ENCODE peak calls at places on chromosomes 13 and 19, in four cellular contexts. V, S, T and K are unnamed samples.

GRCh38 chr13:97367016-97367415 is 67.0 kb upstream of the RAP2A start:
- DNase-seq in V (no peak), S (no peak), T (no peak), K (no peak)

GRCh38 chr19:55486971-55487883 is 1.0 kb upstream of the SSC5D start:
- DNase-seq in V (peak; percentile 80), S (peak; percentile 57), T (peak; percentile 81), K (peak; percentile 87)

GRCh38 chr19:9869008-9869617 is 34.0 kb downstream of the PIN1 start:
- DNase-seq in V (no peak), S (no peak), T (no peak), K (no peak)

GRCh38 chr13:31631071-31631470 is 108.3 kb upstream of the RXFP2 start:
- DNase-seq in V (no peak), S (no peak), T (no peak), K (no peak)

GRCh38 chr13:50074843-50075242 is 59.6 kb downstream of the KCNRG start:
- DNase-seq in V (no peak), S (no peak), T (no peak), K (no peak)

GRCh38 chr13:66365101-66365500 is 865.0 kb downstream of the PCDH9 start:
- DNase-seq in V (no peak), S (no peak), T (no peak), K (no peak)

GRCh38 chr13:40189885-40190655 is 476.4 kb downstream of the FOXO1 start:
- DNase-seq in V (no peak), S (no peak), T (no peak), K (no peak)

GRCh38 chr19:15701757-15702589 is 25.9 kb upstream of the OR10H2 start:
- DNase-seq in V (no peak), S (no peak), T (no peak), K (no peak)

GRCh38 chr13:114318624-114319023 is 4.3 kb downstream of the CHAMP1 start:
- DNase-seq in V (no peak), S (no peak), T (no peak), K (no peak)

GRCh38 chr13:34931572-34931971 is 10.5 kb upstream of the NBEA start:
- DNase-seq in V (no peak), S (no peak), T (no peak), K (no peak)

GRCh38 chr19:5903502-5904301 is at the start of gene NDUFA11:
- DNase-seq in V (peak; percentile 99), S (peak; percentile 99), T (peak; percentile 97), K (peak; percentile 98)

GRCh38 chr13:95160112-95160906 is 140.9 kb downstream of the ABCC4 start:
- DNase-seq in V (no peak), S (no peak), T (no peak), K (no peak)

GRCh38 chr13:50800091-50800739 is 43.3 kb downstream of the DLEU7 start:
- DNase-seq in V (no peak), S (no peak), T (no peak), K (no peak)

GRCh38 chr13:80196756-80197155 is 144.2 kb downstream of the SPRY2 start:
- DNase-seq in V (no peak), S (no peak), T (no peak), K (no peak)

GRCh38 chr19:2983351-2984195 is 6.2 kb downstream of the TLE6 start:
- DNase-seq in V (peak; percentile 67), S (peak; percentile 37), T (peak; percentile 99), K (no peak)
- TF ChIP-seq CTCF in V (no peak), S (no peak), T (no peak), K (no peak)

GRCh38 chr13:111531505-111531904 is 211.1 kb downstream of the TEX29 start:
- DNase-seq in V (no peak), S (no peak), T (no peak), K (no peak)
- TF ChIP-seq CTCF in V (no peak), S (no peak), T (peak; percentile 41), K (no peak)

GRCh38 chr19:45163751-45164150 is 3.0 kb upstream of the NKPD1 start:
- DNase-seq in V (no peak), S (no peak), T (no peak), K (no peak)

GRCh38 chr19:45166723-45167252 is 6.0 kb upstream of the NKPD1 start:
- DNase-seq in V (no peak), S (no peak), T (no peak), K (no peak)

GRCh38 chr19:45163156-45163555 is 2.4 kb upstream of the NKPD1 start:
- DNase-seq in V (no peak), S (no peak), T (no peak), K (peak; percentile 69)

GRCh38 chr19:45162464-45163143 is 1.8 kb upstream of the NKPD1 start:
- DNase-seq in V (no peak), S (no peak), T (no peak), K (no peak)

GRCh38 chr19:45164577-45165335 is 4.0 kb upstream of the NKPD1 start:
- DNase-seq in V (peak; percentile 47), S (no peak), T (no peak), K (peak; percentile 85)
- TF ChIP-seq CTCF in V (no peak), S (no peak), T (no peak), K (no peak)

DNA sequence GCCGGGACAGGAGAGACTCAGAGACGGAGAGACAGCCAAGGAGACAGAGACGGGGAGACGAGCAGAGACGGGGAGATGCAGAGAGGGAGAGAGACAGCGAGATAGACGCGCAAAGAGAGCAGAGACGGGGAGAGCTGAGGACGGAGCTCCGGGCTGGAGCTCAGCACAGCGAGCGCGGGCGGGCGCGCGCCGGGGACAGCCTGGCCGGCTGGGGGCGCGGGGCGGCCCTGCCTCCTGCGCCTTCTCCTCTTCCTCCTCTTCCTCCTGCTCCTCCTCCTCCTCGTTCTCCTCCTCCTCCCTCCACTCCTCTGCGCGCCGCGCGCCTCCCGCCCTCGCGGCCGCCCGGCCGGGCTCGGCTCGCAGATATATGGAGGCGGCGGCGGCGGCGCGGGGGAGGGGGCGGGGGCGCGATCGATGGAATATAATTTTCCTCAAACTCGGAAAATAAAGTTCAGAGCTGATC is at the start of gene ERFL:
- DNase-seq in V (no peak), S (no peak), T (no peak), K (no peak)
- TF ChIP-seq CTCF in V (no peak), S (no peak), T (no peak), K (no peak)

DNA sequence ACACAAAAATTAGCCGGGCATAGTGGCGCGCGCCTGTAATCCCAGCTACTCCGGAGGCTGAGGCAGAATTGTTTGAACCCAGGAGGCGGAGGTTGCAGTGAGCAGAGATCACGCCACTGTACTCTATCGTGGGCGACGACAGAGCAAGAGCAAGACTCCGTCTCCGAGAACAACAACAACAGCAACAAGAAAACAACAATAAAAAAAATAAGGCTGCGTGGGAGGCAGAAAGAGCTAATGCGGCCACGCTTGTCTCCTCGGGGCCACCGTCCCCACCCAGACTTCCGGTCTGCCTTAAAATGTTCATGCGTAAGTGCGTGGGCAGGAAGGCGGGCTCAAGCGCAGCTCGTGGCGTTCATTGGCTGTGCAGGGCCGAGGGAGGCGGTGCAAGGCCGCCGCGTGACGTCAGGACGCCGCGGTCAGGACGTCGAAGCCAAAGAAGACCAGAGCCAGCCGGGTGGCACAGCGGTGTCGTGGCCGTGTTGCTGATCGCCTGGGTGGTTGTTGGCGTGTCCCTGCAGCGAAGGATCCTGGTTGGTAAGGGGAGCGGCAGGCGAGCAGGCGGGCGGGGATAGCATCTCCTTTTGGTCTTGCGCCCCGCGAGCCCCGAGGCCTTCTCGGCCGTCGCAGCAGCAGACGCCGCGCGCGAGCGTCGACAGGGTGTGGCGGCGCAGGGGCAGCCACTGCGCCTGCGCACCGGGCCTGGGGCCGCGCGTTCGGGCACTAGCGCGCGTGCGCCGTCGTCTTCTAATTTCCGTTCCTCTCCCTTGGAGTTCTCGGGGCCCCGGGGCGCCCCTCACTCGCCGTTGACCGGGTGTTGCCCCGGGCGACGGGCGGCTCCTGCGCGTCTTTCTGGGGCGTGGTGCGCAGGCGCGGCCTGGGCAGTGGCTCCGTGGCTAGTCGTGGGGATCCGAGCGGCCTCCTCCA is at the start of gene LENG8:
- DNase-seq in V (peak; percentile 98), S (peak; percentile 95), T (peak; percentile 97), K (peak; percentile 97)
- TF ChIP-seq CTCF in V (no peak), S (peak; percentile 48), T (no peak), K (no peak)

DNA sequence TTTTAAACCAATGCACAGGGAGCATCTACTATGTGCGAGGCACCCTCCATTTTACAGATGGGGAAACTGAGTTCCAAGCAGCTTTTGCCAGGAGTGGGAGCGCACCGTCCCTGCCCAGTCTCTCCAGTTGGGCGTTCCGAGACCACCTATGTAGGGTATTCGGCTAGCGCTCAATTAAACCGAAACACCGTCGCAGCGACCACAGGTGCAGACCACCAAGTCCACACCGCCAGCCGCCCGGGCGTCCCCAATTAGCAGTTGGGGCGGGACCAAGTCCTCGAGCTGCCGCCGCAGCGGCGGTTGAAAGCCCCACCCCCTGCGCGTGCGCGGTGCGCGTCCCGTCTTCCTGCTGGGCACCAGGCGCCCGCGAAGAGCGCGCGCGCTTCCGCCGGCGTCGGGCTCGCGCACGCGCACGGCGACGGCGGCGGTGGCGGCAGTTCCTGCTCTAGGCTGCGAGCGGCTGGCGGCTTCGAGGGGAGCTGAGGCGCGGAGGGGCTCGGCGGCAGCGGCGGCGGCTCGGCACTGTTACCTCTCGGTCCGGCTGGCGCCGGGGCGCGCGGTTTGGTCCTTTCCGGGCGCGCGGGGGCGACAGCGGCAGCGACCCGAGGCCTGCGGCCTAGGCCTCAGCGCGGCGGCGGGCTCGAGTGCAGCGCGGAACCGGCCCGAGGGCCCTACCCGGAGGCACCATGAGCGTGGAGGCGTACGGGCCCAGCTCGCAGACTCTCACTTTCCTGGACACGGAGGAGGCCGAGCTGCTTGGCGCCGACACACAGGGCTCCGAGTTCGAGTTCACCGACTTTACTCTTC is at the start of gene UPF1:
- DNase-seq in V (peak; percentile 95), S (peak; percentile 77), T (peak; percentile 97), K (peak; percentile 100)
- TF ChIP-seq CTCF in V (no peak), S (peak; percentile 61), T (peak; percentile 22), K (no peak)

GRCh38 chr13:70339738-70340137 is 231.5 kb upstream of the KLHL1 start:
- DNase-seq in V (no peak), S (no peak), T (peak; percentile 48), K (no peak)
- TF ChIP-seq CTCF in V (no peak), S (no peak), T (peak; percentile 62), K (no peak)

GRCh38 chr19:29415507-29415906 is 110.3 kb upstream of the VSTM2B start:
- DNase-seq in V (no peak), S (no peak), T (no peak), K (no peak)
- TF ChIP-seq CTCF in V (no peak), S (no peak), T (no peak), K (no peak)